ENCODE peak calls at places on chromosomes 13 and 19, in six cellular contexts. T is stimulated activated CD8-positive, alpha-beta memory T cell treated with anti-CD3 and anti-CD28 coated beads, Interleukin-2, amount 100 ng/mL, for 48 hours; A is substantia nigra; K is germinal center; B is T-cell; X is SK-MEL-5. C is an unnamed sample.

GRCh38 chr13:89678722-89679121 is 1668.8 kb upstream of the MIR17HG start:
- DNase-seq in T (no peak), A (no peak), K (no peak), B (no peak), X (no peak), C (no peak)

GRCh38 chr13:73072501-73072900 is 13.7 kb downstream of the KLF5 start:
- DNase-seq in T (no peak), A (no peak), K (no peak), B (no peak), X (no peak), C (no peak)

GRCh38 chr13:19634129-19634740 is 776 bp downstream of the MPHOSPH8 start:
- DNase-seq in T (no peak), A (no peak), K (no peak), B (no peak), X (peak), C (no peak)

GRCh38 chr13:50850445-50850844 is 7.0 kb upstream of the DLEU7 start:
- DNase-seq in T (no peak), A (no peak), K (no peak), B (no peak), X (no peak), C (no peak)

GRCh38 chr19:34711890-34712289 is 22.2 kb upstream of the ZNF181 start:
- DNase-seq in T (no peak), A (no peak), K (no peak), B (no peak), X (no peak), C (no peak)

GRCh38 chr13:67100723-67101122 is 129.4 kb downstream of the PCDH9 start:
- DNase-seq in T (no peak), A (no peak), K (no peak), B (no peak), X (no peak), C (no peak)

GRCh38 chr19:35671818-35672217 is 5.5 kb downstream of the UPK1A start:
- DNase-seq in T (no peak), A (no peak), K (no peak), B (no peak), X (no peak), C (no peak)

GRCh38 chr19:51471527-51471926 is 6.8 kb upstream of the CEACAM18 start:
- DNase-seq in T (no peak), A (no peak), K (no peak), B (no peak), X (no peak), C (no peak)

GRCh38 chr19:51440846-51441409 is 17.3 kb downstream of the SIGLEC8 start:
- DNase-seq in T (peak), A (no peak), K (no peak), B (no peak), X (peak), C (no peak)

GRCh38 chr19:33486936-33487793 is 34.4 kb downstream of the PEPD start:
- DNase-seq in T (no peak), A (no peak), K (no peak), B (no peak), X (no peak), C (no peak)

GRCh38 chr13:74919914-74920313 is 562.1 kb downstream of the TBC1D4 start:
- DNase-seq in T (no peak), A (no peak), K (no peak), B (no peak), X (no peak), C (no peak)